ENCODE peak calls at places on chromosomes 5 and 9, in six cellular contexts. Z is A549, W is GM12892, B is breast epithelium, R is ovary, X is prostate gland. H is an unnamed sample.
A peak's percentile ranks its signal among the peaks of the same experiment; 100 is the strongest.

GRCh38 chr5:122183098-122183794 is 53.9 kb downstream of the ZNF474 start:
- DNase-seq in Z (no peak), W (no peak), B (no peak), R (peak; percentile 87), X (peak; percentile 92), H (no peak)

GRCh38 chr5:71883745-71884103 is 164.6 kb downstream of the CARTPT start:
- DNase-seq in Z (no peak), W (no peak), B (no peak), R (no peak), X (no peak), H (no peak)

GRCh38 chr5:166251786-166252185 is 2039.7 kb upstream of the WWC1 start:
- DNase-seq in Z (no peak), W (no peak), B (no peak), R (no peak), X (no peak), H (no peak)

GRCh38 chr5:107477492-107477891 is 193.2 kb downstream of the EFNA5 start:
- DNase-seq in Z (no peak), W (no peak), B (no peak), R (no peak), X (no peak), H (no peak)

GRCh38 chr5:65809817-65810531 is 88.0 kb downstream of the NLN start:
- DNase-seq in Z (no peak), W (no peak), B (no peak), R (peak; percentile 51), X (peak; percentile 10), H (no peak)

GRCh38 chr9:127568971-127569818 is 42.9 kb upstream of the STXBP1 start:
- DNase-seq in Z (peak; percentile 73), W (peak; percentile 93), B (peak; percentile 85), R (peak; percentile 79), X (peak; percentile 88), H (peak; percentile 92)

GRCh38 chr5:88555658-88556057 is 287.0 kb upstream of the TMEM161B start:
- DNase-seq in Z (no peak), W (no peak), B (no peak), R (no peak), X (no peak), H (no peak)

GRCh38 chr5:75712091-75712490 is 5.1 kb downstream of the POC5 start:
- DNase-seq in Z (no peak), W (no peak), B (no peak), R (no peak), X (no peak), H (no peak)

GRCh38 chr5:108143581-108143980 is 238.3 kb downstream of the FBXL17 start:
- DNase-seq in Z (no peak), W (no peak), B (no peak), R (no peak), X (no peak), H (no peak)

GRCh38 chr9:128788445-128788844 is 1.4 kb downstream of the TBC1D13 start:
- DNase-seq in Z (no peak), W (no peak), B (no peak), R (no peak), X (no peak), H (no peak)

GRCh38 chr9:89848060-89849040 is 243.5 kb downstream of the GADD45G start:
- DNase-seq in Z (no peak), W (no peak), B (no peak), R (no peak), X (no peak), H (no peak)

GRCh38 chr5:8756498-8757084 is 789.3 kb downstream of the SEMA5A start:
- DNase-seq in Z (no peak), W (no peak), B (no peak), R (no peak), X (peak; percentile 19), H (no peak)

GRCh38 chr9:17694336-17694735 is 115.5 kb downstream of the SH3GL2 start:
- DNase-seq in Z (no peak), W (no peak), B (no peak), R (no peak), X (no peak), H (no peak)

GRCh38 chr5:160245506-160246100 is 16.3 kb downstream of the FABP6 start:
- DNase-seq in Z (no peak), W (no peak), B (no peak), R (no peak), X (no peak), H (no peak)

DNA sequence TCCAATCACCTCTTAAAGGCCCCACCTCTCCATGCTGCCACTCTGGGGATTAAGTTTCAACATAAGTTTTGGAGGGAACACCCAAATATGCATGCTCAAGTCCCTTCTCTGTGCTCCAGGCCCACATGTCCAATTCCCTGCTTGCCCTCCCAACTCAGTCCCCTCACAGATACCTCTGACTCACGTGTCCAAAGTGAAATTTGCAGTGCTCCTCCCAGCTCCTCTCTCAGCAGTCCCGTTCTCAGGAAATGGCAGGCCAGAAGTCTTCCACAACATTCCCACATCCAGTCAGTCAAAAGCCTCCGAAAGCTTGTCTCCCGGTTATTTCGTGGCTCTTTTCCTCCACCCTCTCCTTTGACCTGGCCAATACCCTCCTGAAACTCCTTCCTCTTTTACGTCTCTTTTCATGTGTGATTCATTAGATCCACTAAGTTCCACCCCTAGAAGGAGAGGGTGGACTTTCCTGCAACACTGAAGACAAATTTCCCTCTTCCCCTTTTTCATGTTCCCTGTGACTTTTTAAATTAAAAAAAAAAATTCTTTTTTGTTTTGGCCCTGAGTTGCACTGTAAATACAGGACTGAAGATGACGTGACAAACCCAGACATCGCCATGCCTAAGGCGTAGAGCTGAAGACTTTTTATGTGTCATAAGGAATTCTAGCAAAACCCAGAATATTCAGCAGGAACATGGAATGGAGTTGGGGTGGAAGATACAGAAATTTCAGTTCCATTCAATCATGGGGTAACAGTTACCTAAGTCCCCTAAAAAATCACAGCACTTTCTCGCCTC is 12.8 kb upstream of the MGAT1 start:
- DNase-seq in Z (no peak), W (no peak), B (no peak), R (no peak), X (no peak), H (no peak)
- TF ChIP-seq POLR2A in Z (no peak), W (no peak), B (no peak), R (no peak), X (no peak), H (no peak)

GRCh38 chr5:177351392-177352329 is at the start of gene LMAN2:
- DNase-seq in Z (peak; percentile 94), W (peak; percentile 95), B (peak; percentile 91), R (peak; percentile 94), X (peak; percentile 94), H (peak; percentile 90)
- TF ChIP-seq POLR2A in Z (peak; percentile 73), W (peak; percentile 85), B (no peak), R (peak; percentile 47), X (no peak), H (peak; percentile 89)

GRCh38 chr9:81538929-81539716 is 150.2 kb downstream of the TLE1 start:
- DNase-seq in Z (no peak), W (no peak), B (no peak), R (no peak), X (no peak), H (no peak)

GRCh38 chr9:81537964-81538363 is 151.4 kb downstream of the TLE1 start:
- DNase-seq in Z (no peak), W (no peak), B (no peak), R (no peak), X (no peak), H (no peak)

GRCh38 chr9:81534138-81534865 is 155.0 kb downstream of the TLE1 start:
- DNase-seq in Z (no peak), W (no peak), B (no peak), R (no peak), X (no peak), H (no peak)

GRCh38 chr9:81536242-81537025 is 152.9 kb downstream of the TLE1 start:
- DNase-seq in Z (no peak), W (no peak), B (no peak), R (no peak), X (no peak), H (no peak)

DNA sequence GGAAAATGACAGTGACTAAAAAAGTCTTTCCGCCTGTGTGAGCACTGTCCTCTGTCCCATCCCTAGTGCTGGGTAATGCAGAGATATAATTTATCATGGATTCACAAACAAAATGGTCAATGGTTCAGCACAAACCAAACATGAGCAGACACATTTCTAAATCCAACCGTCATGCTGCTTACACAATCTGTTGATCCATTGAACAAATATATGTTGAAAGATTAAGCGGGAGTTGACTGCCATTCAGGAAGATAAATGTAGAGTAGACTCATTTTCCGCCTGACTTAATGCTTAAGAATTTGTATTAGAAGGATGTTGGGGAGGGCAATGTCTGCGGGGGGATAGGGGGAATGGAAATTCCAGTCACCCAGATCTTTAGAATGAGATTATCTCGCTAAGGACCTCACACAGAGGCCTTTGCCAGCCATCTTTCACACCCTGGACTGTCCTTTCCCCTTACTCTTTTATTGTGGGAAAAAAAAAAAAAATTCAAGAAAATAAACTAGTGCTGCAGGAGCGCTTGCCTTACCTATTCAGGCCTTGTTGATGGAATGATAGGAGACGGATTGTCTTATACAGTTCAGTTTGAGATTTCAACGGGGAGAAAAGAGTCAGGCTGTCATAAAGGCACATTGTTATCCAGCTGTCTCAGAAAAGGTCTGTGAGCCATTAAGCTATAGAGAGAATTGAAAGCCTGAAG is 153.7 kb downstream of the TLE1 start:
- DNase-seq in Z (peak; percentile 85), W (no peak), B (no peak), R (no peak), X (no peak), H (no peak)
- TF ChIP-seq POLR2A in Z (no peak), W (no peak), B (no peak), R (no peak), X (no peak), H (no peak)

GRCh38 chr9:120914953-120915352 is 11.6 kb downstream of the TRAF1 start:
- DNase-seq in Z (no peak), W (no peak), B (no peak), R (no peak), X (no peak), H (no peak)

GRCh38 chr9:120914410-120914809 is 12.2 kb downstream of the TRAF1 start:
- DNase-seq in Z (no peak), W (no peak), B (no peak), R (peak; percentile 15), X (no peak), H (no peak)

GRCh38 chr9:120913673-120914266 is 12.8 kb downstream of the TRAF1 start:
- DNase-seq in Z (no peak), W (no peak), B (no peak), R (no peak), X (no peak), H (no peak)

GRCh38 chr9:120911295-120911843 is 15.2 kb downstream of the TRAF1 start:
- DNase-seq in Z (no peak), W (no peak), B (no peak), R (no peak), X (no peak), H (no peak)

GRCh38 chr9:120912958-120913672 is 13.5 kb downstream of the TRAF1 start:
- DNase-seq in Z (no peak), W (no peak), B (no peak), R (no peak), X (no peak), H (no peak)
- TF ChIP-seq POLR2A in Z (no peak), W (peak; percentile 49), B (no peak), R (no peak), X (no peak), H (no peak)

GRCh38 chr5:140113699-140114263 is at the start of gene PURA:
- DNase-seq in Z (peak; percentile 92), W (peak; percentile 89), B (peak; percentile 96), R (peak; percentile 96), X (peak; percentile 92), H (peak; percentile 91)
- TF ChIP-seq POLR2A in Z (peak; percentile 85), W (peak; percentile 85), B (peak; percentile 30), R (peak; percentile 73), X (peak; percentile 87), H (peak; percentile 71)

H was measured in GM12891.